ENCODE peak calls at places on chromosomes 4 and X, in nine cellular contexts. S is aorta; K is AG04450; J is PC-3; Z is iris pigment epithelial cell; G is GDM1; T is stimulated activated CD8-positive, alpha-beta memory T cell treated with anti-CD3 and anti-CD28 coated beads, Interleukin-4, amount 100 ng/mL, for 48 hours; E is coronary artery; C is hypothalamus. A is an unnamed sample.

GRCh38 chr4:169440446-169440845 is 169.7 kb upstream of the SH3RF1 start:
- DNase-seq in S (peak), K (no peak), J (no peak), Z (no peak), G (no peak), T (no peak), E (no peak), C (no peak), A (no peak)

GRCh38 chrX:133048751-133049150 is 48.2 kb downstream of the USP26 start:
- DNase-seq in S (no peak), K (no peak), J (no peak), Z (no peak), G (no peak), T (no peak), E (no peak), C (no peak), A (no peak)

GRCh38 chr4:138761638-138762205 is 253.9 kb upstream of the NOCT start:
- DNase-seq in S (no peak), K (no peak), J (no peak), Z (no peak), G (no peak), T (no peak), E (no peak), C (no peak), A (no peak)

GRCh38 chr4:141814499-141814898 is 178.1 kb downstream of the IL15 start:
- DNase-seq in S (no peak), K (no peak), J (no peak), Z (no peak), G (no peak), T (no peak), E (no peak), C (no peak), A (no peak)

GRCh38 chr4:16967722-16968121 is 69.3 kb upstream of the LDB2 start:
- DNase-seq in S (peak), K (no peak), J (no peak), Z (peak), G (no peak), T (no peak), E (no peak), C (no peak), A (no peak)

GRCh38 chr4:176780995-176781738 is 11.6 kb downstream of the VEGFC start:
- DNase-seq in S (no peak), K (no peak), J (peak), Z (peak), G (no peak), T (no peak), E (no peak), C (no peak), A (no peak)

GRCh38 chrX:68848189-68848940 is 19.5 kb downstream of the EFNB1 start:
- DNase-seq in S (no peak), K (no peak), J (no peak), Z (no peak), G (no peak), T (no peak), E (no peak), C (no peak), A (no peak)

GRCh38 chrX:15151267-15152196 is 118.4 kb downstream of the ASB9 start:
- DNase-seq in S (no peak), K (no peak), J (peak), Z (peak), G (no peak), T (peak), E (no peak), C (no peak), A (no peak)

GRCh38 chr4:153448003-153448731 is 18.0 kb upstream of the TMEM131L start:
- DNase-seq in S (no peak), K (peak), J (no peak), Z (peak), G (no peak), T (no peak), E (no peak), C (no peak), A (no peak)

GRCh38 chr4:187128226-187128625 is 404.6 kb upstream of the FAT1 start:
- DNase-seq in S (no peak), K (no peak), J (peak), Z (peak), G (no peak), T (no peak), E (no peak), C (no peak), A (no peak)

GRCh38 chrX:32673193-32673592 is 538.2 kb downstream of the DMD start:
- DNase-seq in S (no peak), K (no peak), J (peak), Z (peak), G (no peak), T (no peak), E (no peak), C (no peak), A (no peak)

GRCh38 chr4:143184217-143184502 is 557 bp upstream of the USP38 start:
- DNase-seq in S (no peak), K (no peak), J (no peak), Z (no peak), G (no peak), T (no peak), E (no peak), C (no peak), A (no peak)

GRCh38 chr4:186137193-186137792 is 32.8 kb downstream of the FAM149A start:
- DNase-seq in S (no peak), K (no peak), J (peak), Z (peak), G (no peak), T (no peak), E (no peak), C (no peak), A (no peak)

GRCh38 chr4:7073526-7074390 is 5.9 kb upstream of the GRPEL1 start:
- DNase-seq in S (no peak), K (no peak), J (peak), Z (peak), G (no peak), T (no peak), E (no peak), C (no peak), A (no peak)